ENCODE peak calls at places on chromosome 1, in eight cellular contexts. T is PC-3, G is caudate nucleus, C is tibial nerve, X is heart left ventricle, P is activated gamma-delta T cell treated with Interleukin-2 at 50 U/mL for 16 hours, R is cardiac muscle cell, B is epithelial cell of esophagus. V is an unnamed sample.

GRCh38 chr1:153040950-153041631 is at the start of gene SPRR2D:
- DNase-seq in P (no peak), X (no peak), T (peak), G (no peak), R (no peak), C (no peak), B (peak), V (no peak)

GRCh38 chr1:4743978-4744750 is 89.8 kb downstream of the AJAP1 start:
- DNase-seq in B (no peak), X (no peak), R (no peak), P (no peak), C (no peak), T (no peak), G (no peak), V (no peak)

GRCh38 chr1:8910914-8911313 is 32.4 kb upstream of the ENO1 start:
- DNase-seq in T (no peak), P (no peak), B (peak), G (no peak), X (no peak), C (no peak), R (no peak), V (no peak)

GRCh38 chr1:1847061-1847460 is 43.8 kb downstream of the GNB1 start:
- DNase-seq in C (no peak), T (no peak), R (peak), B (no peak), X (no peak), G (no peak), P (no peak), V (no peak)

GRCh38 chr1:107057197-107058133 is 991 bp downstream of the PRMT6 start:
- DNase-seq in B (peak), C (peak), G (peak), T (peak), P (peak), R (peak), X (peak), V (peak)

GRCh38 chr1:224544711-224545110 is 71.4 kb upstream of the CNIH3 start:
- DNase-seq in P (no peak), B (no peak), X (no peak), C (no peak), R (no peak), T (no peak), G (no peak), V (no peak)

GRCh38 chr1:184567648-184568047 is 180.8 kb downstream of the C1orf21 start:
- DNase-seq in G (no peak), B (no peak), C (no peak), X (no peak), T (no peak), P (no peak), R (peak), V (no peak)

GRCh38 chr1:204923209-204923608 is 52.5 kb downstream of the NFASC start:
- DNase-seq in G (no peak), X (no peak), C (no peak), R (no peak), T (no peak), P (no peak), B (no peak), V (no peak)

GRCh38 chr1:58412071-58412580 is 134.4 kb downstream of the OMA1 start:
- DNase-seq in X (no peak), R (peak), T (peak), B (peak), P (no peak), C (no peak), G (no peak), V (no peak)

GRCh38 chr1:159211331-159212136 is 6.9 kb downstream of the ACKR1 start:
- DNase-seq in B (peak), T (peak), C (no peak), R (peak), P (peak), X (no peak), G (peak), V (no peak)

GRCh38 chr1:1073743-1074587 is at the start of gene RNF223:
- DNase-seq in R (no peak), P (no peak), B (peak), C (no peak), G (no peak), T (peak), X (peak), V (no peak)

V was measured in putamen.